ENCODE peak calls at places on chromosomes 12 and 14, in ten cellular contexts. D is DMS153; C is endothelial cell; I is MM.1S; W is left lobe of liver; B is mucosa of gallbladder; S is breast epithelium; Y is GM12891; V is LoVo; F is activated CD8-positive, alpha-beta memory T cell treated with anti-CD3 and anti-CD28 coated beads, Interleukin-2, amount 50 U/mL, for 4 hours. O is an unnamed sample.
A peak's percentile ranks its signal among the peaks of the same experiment; 100 is the strongest.

GRCh38 chr12:112557954-112558630 is 139.3 kb downstream of the PTPN11 start:
- DNase-seq in V (no peak), S (no peak), Y (no peak), W (no peak), C (no peak), F (no peak), D (no peak), B (no peak), I (no peak), O (no peak)

GRCh38 chr12:6273209-6273928 is 37.1 kb upstream of the PLEKHG6 start:
- DNase-seq in C (peak; percentile 37), W (no peak), V (no peak), F (no peak), D (no peak), B (no peak), S (no peak), Y (no peak), I (no peak), O (no peak)

GRCh38 chr12:105020241-105020962 is 34.3 kb downstream of the NOPCHAP1 start:
- DNase-seq in S (no peak), Y (no peak), V (no peak), C (no peak), B (no peak), W (no peak), F (no peak), D (peak; percentile 80), I (no peak), O (no peak)

GRCh38 chr14:23284654-23285529 is 1.0 kb downstream of the HOMEZ start:
- DNase-seq in F (no peak), Y (no peak), W (no peak), I (peak; percentile 22), C (no peak), B (no peak), S (no peak), D (no peak), V (no peak), O (no peak)

GRCh38 chr14:104552738-104553125 is 26.8 kb upstream of the C14orf180 start:
- DNase-seq in F (no peak), V (no peak), D (no peak), Y (peak; percentile 13), S (no peak), C (no peak), B (no peak), I (no peak), W (no peak), O (no peak)

GRCh38 chr12:109393437-109394345 is 46.0 kb downstream of the MYO1H start:
- DNase-seq in D (peak; percentile 9), C (peak; percentile 40), S (no peak), W (no peak), V (peak; percentile 78), B (peak; percentile 49), F (peak; percentile 26), I (peak; percentile 58), Y (peak; percentile 52), O (peak; percentile 68)

GRCh38 chr14:88270781-88271180 is 52.3 kb downstream of the KCNK10 start:
- DNase-seq in F (no peak), V (peak; percentile 49), I (no peak), W (peak; percentile 78), D (no peak), Y (no peak), S (no peak), C (no peak), B (peak; percentile 64), O (no peak)

GRCh38 chr12:109760031-109760929 is 46.7 kb downstream of the FAM222A start:
- DNase-seq in Y (no peak), I (no peak), V (no peak), B (no peak), F (peak; percentile 9), D (peak; percentile 23), W (peak; percentile 86), C (no peak), S (no peak), O (no peak)

GRCh38 chr14:78443834-78444233 is 273.7 kb downstream of the NRXN3 start:
- DNase-seq in S (no peak), F (no peak), Y (no peak), B (no peak), W (no peak), I (no peak), D (no peak), C (no peak), V (no peak), O (no peak)

GRCh38 chr14:55123101-55123500 is 6.0 kb upstream of the LGALS3 start:
- DNase-seq in C (no peak), F (no peak), Y (no peak), W (no peak), D (no peak), I (no peak), B (no peak), V (peak; percentile 34), S (no peak), O (no peak)

GRCh38 chr14:21748869-21749303 is 75.3 kb upstream of the OR4E1 start:
- DNase-seq in I (peak; percentile 69), B (peak; percentile 30), D (peak; percentile 44), Y (no peak), W (no peak), C (peak; percentile 67), F (peak; percentile 47), S (no peak), V (peak; percentile 39), O (peak; percentile 42)

GRCh38 chr12:113077057-113077858 is 20.7 kb downstream of the DTX1 start:
- DNase-seq in I (no peak), F (no peak), W (no peak), C (no peak), V (no peak), Y (no peak), S (no peak), D (no peak), B (no peak), O (no peak)

GRCh38 chr12:46357438-46358324 is 14.9 kb downstream of the SLC38A2 start:
- DNase-seq in W (no peak), D (no peak), C (no peak), V (no peak), I (no peak), F (no peak), S (no peak), Y (no peak), B (no peak), O (no peak)

GRCh38 chr14:77738559-77739250 is 22.3 kb downstream of the SNW1 start:
- DNase-seq in V (no peak), D (no peak), B (no peak), F (no peak), C (no peak), W (no peak), I (no peak), S (no peak), Y (no peak), O (no peak)

GRCh38 chr14:61476737-61477410 is 155.5 kb downstream of the PRKCH start:
- DNase-seq in Y (no peak), D (no peak), B (peak; percentile 82), F (peak; percentile 51), S (no peak), C (no peak), V (no peak), W (peak; percentile 67), I (no peak), O (no peak)

GRCh38 chr12:97595423-97595822 is 132.8 kb downstream of the RMST start:
- DNase-seq in B (no peak), F (no peak), S (no peak), V (no peak), W (no peak), C (no peak), I (no peak), Y (no peak), D (peak; percentile 62), O (no peak)

GRCh38 chr12:123949118-123949774 is 23.4 kb downstream of the CCDC92 start:
- DNase-seq in V (peak; percentile 16), B (peak; percentile 40), S (no peak), D (no peak), C (no peak), W (peak; percentile 78), Y (no peak), F (no peak), I (no peak), O (no peak)

GRCh38 chr12:95805864-95806669 is 15.5 kb upstream of the NTN4 start:
- DNase-seq in Y (no peak), B (no peak), V (peak; percentile 78), D (no peak), C (no peak), S (no peak), W (no peak), F (no peak), I (no peak), O (no peak)

GRCh38 chr14:55913324-55914035 is 204.7 kb upstream of the PELI2 start:
- DNase-seq in Y (no peak), C (no peak), F (no peak), B (peak; percentile 42), I (no peak), S (no peak), W (no peak), V (no peak), D (no peak), O (no peak)

GRCh38 chr12:32419520-32419960 is 20.2 kb downstream of the FGD4 start:
- DNase-seq in D (no peak), B (no peak), V (no peak), S (no peak), Y (no peak), C (no peak), F (no peak), I (no peak), W (no peak), O (no peak)

GRCh38 chr12:75913502-75914110 is 118.0 kb downstream of the PHLDA1 start:
- DNase-seq in I (no peak), S (no peak), W (no peak), C (no peak), V (no peak), D (no peak), B (no peak), Y (no peak), F (no peak), O (no peak)

GRCh38 chr14:60095781-60096450 is 4.2 kb downstream of the PCNX4 start:
- DNase-seq in Y (no peak), S (no peak), D (peak; percentile 2), B (no peak), W (no peak), F (no peak), C (no peak), V (no peak), I (no peak), O (no peak)

GRCh38 chr12:44618960-44619359 is 257.2 kb downstream of the NELL2 start:
- DNase-seq in S (no peak), Y (no peak), D (no peak), I (no peak), W (no peak), F (no peak), B (no peak), V (no peak), C (no peak), O (no peak)

GRCh38 chr12:25904442-25904841 is 54.0 kb upstream of the RASSF8 start:
- DNase-seq in Y (no peak), S (no peak), I (no peak), C (no peak), V (no peak), F (no peak), B (no peak), D (no peak), W (no peak), O (no peak)

GRCh38 chr12:82627799-82628198 is 58.9 kb upstream of the TMTC2 start:
- DNase-seq in Y (no peak), D (peak; percentile 24), B (no peak), S (no peak), I (peak; percentile 19), V (peak; percentile 44), F (no peak), C (no peak), W (no peak), O (peak; percentile 13)

GRCh38 chr12:39061576-39061975 is 156.2 kb upstream of the CPNE8 start:
- DNase-seq in I (no peak), C (no peak), F (no peak), V (no peak), S (no peak), D (no peak), W (no peak), Y (no peak), B (no peak), O (no peak)

GRCh38 chr14:77139540-77140342 is 1.9 kb downstream of the ZDHHC22 start:
- DNase-seq in F (peak; percentile 26), W (no peak), I (no peak), C (peak; percentile 84), S (no peak), B (no peak), V (no peak), Y (peak; percentile 66), D (peak; percentile 14), O (no peak)

GRCh38 chr14:106044949-106045596 is 518.7 kb downstream of the TMEM121 start:
- DNase-seq in C (no peak), S (no peak), I (no peak), Y (peak; percentile 19), F (peak; percentile 82), D (no peak), B (peak; percentile 50), V (peak; percentile 32), W (no peak), O (peak; percentile 27)

O was measured in NT2/D1.